ENCODE peak calls at places on chromosomes 7 and 10, in four cellular contexts. G is HepG2, Y is SK-N-SH, O is HCT116. B is an unnamed sample. For H3K4me1, the result is how much of the 10 kb centered on the place peaks cover.

GRCh38 chr10:70656489-70656888 is 15.8 kb upstream of the ADAMTS14 start:
- DNase-seq in Y (no peak), G (no peak), O (no peak), B (peak)

GRCh38 chr7:76512941-76513816 is 2.8 kb downstream of the UPK3B start:
- DNase-seq in O (peak), Y (peak), G (peak), B (no peak)

GRCh38 chr7:32070406-32071360 is at the start of gene PDE1C:
- DNase-seq in G (no peak), Y (peak), O (no peak), B (no peak)

GRCh38 chr7:24756989-24757798 is at the start of gene GSDME:
- DNase-seq in G (peak), O (no peak), Y (peak), B (no peak)

GRCh38 chr10:108544500-108545120 is 1378.7 kb downstream of the XPNPEP1 start:
- DNase-seq in G (peak), Y (peak), O (no peak), B (peak)

GRCh38 chr10:102633848-102634247 is 10.4 kb upstream of the TRIM8 start:
- DNase-seq in O (no peak), Y (no peak), G (no peak), B (no peak)

GRCh38 chr10:78752251-78752650 is 316.5 kb upstream of the ZMIZ1 start:
- DNase-seq in G (no peak), Y (no peak), O (no peak), B (no peak)

GRCh38 chr10:104317195-104318095 is 20.8 kb downstream of the ITPRIP start:
- DNase-seq in G (no peak), Y (no peak), O (no peak), B (no peak)

GRCh38 chr7:129376076-129376777 is 58.0 kb upstream of the STRIP2 start:
- DNase-seq in O (peak), Y (peak), G (peak), B (peak)

GRCh38 chr10:84078771-84079170 is 60.5 kb upstream of the GHITM start:
- DNase-seq in Y (no peak), G (no peak), O (no peak), B (no peak)

GRCh38 chr10:93438796-93439253 is 43.3 kb downstream of the MYOF start:
- DNase-seq in G (no peak), Y (no peak), O (peak), B (no peak)

GRCh38 chr10:35884657-35885071 is 242.6 kb upstream of the FZD8 start:
- DNase-seq in Y (no peak), O (no peak), G (no peak), B (no peak)

GRCh38 chr10:108582888-108583287 is 1340.4 kb downstream of the XPNPEP1 start:
- DNase-seq in Y (no peak), O (no peak), G (no peak), B (no peak)

GRCh38 chr7:19051767-19052375 is 65.6 kb downstream of the TWIST1 start:
- DNase-seq in G (peak), Y (peak), O (peak), B (peak)

GRCh38 chr10:31962826-31963597 is 34.4 kb upstream of the ARHGAP12 start:
- DNase-seq in G (no peak), Y (no peak), O (no peak), B (no peak)

GRCh38 chr7:111853231-111853990 is 291.1 kb upstream of the IMMP2L start:
- DNase-seq in O (no peak), G (no peak), Y (no peak), B (no peak)

GRCh38 chr7:70182516-70182915 is 584.2 kb downstream of the AUTS2 start:
- DNase-seq in O (no peak), G (no peak), Y (no peak), B (no peak)

GRCh38 chr10:5631936-5632335 is 34.5 kb downstream of the ASB13 start:
- DNase-seq in G (no peak), O (no peak), Y (no peak), B (no peak)

GRCh38 chr7:90804370-90804769 is 208.2 kb downstream of the CDK14 start:
- DNase-seq in G (no peak), Y (no peak), O (no peak), B (no peak)

GRCh38 chr7:153657182-153657800 is 394.9 kb upstream of the DPP6 start:
- DNase-seq in G (no peak), Y (no peak), O (no peak), B (no peak)

GRCh38 chr7:158611541-158611940 is 23.9 kb upstream of the PTPRN2 start:
- DNase-seq in G (no peak), Y (no peak), O (no peak), B (no peak)

GRCh38 chr10:106897631-106898161 is 266.8 kb downstream of the SORCS1 start:
- DNase-seq in O (no peak), G (no peak), Y (no peak), B (no peak)

GRCh38 chr7:151426486-151426905 is 13.4 kb downstream of the CRYGN start:
- DNase-seq in Y (no peak), O (peak), G (no peak), B (no peak)

GRCh38 chr10:122142652-122143237 is 128.4 kb upstream of the BTBD16 start:
- DNase-seq in Y (peak), O (no peak), G (no peak), B (no peak)

GRCh38 chr10:73182568-73182967 is 14.6 kb downstream of the FAM149B1 start:
- DNase-seq in Y (no peak), O (no peak), G (no peak), B (no peak)

GRCh38 chr10:42981358-42982236 is 95.3 kb upstream of the RET start:
- DNase-seq in Y (peak), G (no peak), O (no peak), B (no peak)

GRCh38 chr10:87658858-87659555 is 671 bp upstream of the PAPSS2 start:
- DNase-seq in Y (no peak), G (no peak), O (no peak), B (no peak)

GRCh38 chr10:26334932-26335573 is 103.1 kb upstream of the APBB1IP start:
- DNase-seq in O (peak), Y (peak), G (peak), B (peak)

GRCh38 chr10:120387326-120387725 is 69.7 kb upstream of the PLPP4 start:
- DNase-seq in G (no peak), O (no peak), Y (no peak), B (no peak)

GRCh38 chr7:133331861-133332260 is 79.0 kb downstream of the EXOC4 start:
- DNase-seq in Y (no peak), O (no peak), G (no peak), B (no peak)

GRCh38 chr7:151249732-151250072 is 1.2 kb upstream of the SMARCD3 start:
- DNase-seq in Y (peak), O (peak), G (no peak), B (no peak)

DNA sequence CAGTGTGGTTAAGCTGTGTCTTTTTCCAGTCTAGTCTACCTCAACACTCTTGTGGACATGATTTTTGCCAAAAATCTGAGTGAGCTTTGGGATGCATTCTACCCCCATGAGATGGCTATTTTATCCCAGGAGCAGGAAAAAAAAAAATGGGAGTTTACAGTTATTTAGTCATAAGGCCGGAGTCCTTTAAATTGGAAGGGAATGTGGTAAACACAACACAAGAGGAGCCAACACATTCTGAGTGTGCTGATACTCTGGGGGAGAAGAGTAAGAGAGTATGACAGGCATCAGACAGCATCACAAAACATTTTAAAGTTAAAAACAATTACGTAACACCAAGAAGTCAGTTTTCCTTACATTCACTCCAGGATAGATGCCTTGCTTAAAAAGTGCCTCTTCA is 46.1 kb downstream of the C1GALT1 start:
- DNase-seq in G (no peak), Y (no peak), O (no peak), B (no peak)
- TF ChIP-seq SIN3A in G (no peak), Y (no peak), O (no peak), B (no peak)

DNA sequence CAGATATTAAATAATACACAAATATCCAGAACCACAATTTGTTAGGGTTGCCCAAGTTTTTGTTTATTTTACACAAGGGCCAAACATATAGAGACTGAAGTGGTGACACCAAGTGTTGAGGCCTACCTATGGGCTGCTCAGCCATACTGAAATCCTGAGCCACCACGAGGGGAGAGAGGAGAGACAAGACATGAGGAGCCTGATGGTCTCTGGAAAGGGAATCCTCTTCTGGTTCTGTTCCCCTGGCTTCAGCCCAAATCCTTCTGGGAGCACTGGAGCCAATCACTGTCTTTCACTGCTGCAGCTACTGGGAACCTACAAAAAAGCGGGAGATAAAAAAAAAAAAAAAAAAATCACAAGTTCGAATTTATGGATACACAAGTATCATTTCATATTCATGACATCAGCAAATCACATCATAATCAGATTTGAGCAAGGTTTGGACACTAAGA is 1.9 kb downstream of the SKIDA1 start:
- DNase-seq in Y (no peak), O (no peak), G (peak), B (no peak)
- H3K4me1 ChIP-seq in Y (under half), O (under half), G (under half), B (under half)

DNA sequence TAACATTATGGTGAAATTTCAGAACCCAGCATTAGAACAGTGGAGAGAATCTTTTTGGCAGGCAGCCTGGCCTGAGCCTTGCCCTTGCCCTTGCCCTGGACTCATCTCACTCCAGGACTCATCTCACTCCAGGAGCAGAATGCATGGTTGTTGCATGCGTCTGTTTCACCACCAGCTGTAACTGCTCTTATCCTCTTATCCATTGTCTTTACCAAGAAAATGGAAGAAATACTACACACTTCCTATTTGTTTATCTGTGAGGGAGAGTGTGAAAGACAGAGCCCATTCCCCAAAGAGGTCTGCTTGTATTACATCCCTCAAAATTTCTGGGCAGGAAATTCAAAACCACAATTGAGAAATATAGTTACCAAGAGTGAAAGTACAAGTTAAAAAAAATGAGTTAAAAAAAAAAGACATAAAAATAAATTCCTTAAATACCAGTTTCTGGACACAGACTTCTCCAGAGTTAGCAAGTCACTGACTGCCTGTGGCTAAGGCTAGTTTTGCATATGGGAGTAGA is 1067.6 kb downstream of the NRG3 start:
- DNase-seq in G (no peak), O (no peak), Y (no peak), B (no peak)
- TF ChIP-seq SIN3A in G (no peak), O (no peak), Y (no peak), B (no peak)

DNA sequence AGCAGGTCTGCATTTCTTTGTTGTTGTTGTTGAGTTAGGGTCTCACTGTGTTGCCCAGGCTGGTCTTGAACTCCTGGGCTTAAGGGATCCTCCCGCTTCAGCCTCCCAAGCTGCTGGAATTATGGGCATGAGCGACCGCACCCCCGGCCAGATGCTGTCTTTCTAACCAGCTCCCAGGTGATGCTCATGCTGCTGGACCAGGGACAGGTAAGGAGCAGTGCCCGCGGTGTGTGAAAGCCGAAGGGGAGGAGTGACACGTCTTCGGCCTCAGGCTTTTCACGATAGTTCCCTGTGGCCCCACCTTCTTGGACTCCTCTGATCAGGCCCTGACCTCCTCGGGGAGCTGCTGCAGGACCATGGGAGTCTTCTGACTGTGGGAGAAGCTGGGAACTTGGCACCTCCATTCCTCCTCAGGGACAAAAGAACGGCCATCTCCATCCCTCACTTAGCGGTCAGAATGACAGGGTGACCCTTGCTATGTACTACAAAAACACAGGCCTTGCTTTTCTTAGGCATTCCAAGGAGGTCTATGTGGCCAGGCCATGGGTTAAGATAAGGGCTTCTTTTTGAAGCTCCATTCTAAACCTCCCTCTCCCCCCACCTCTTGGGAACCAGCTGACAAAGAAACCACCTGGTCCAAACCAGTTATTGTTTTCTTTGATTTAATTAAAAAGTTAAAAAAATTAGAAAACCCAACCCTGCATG is 5.5 kb downstream of the SFRP5 start:
- DNase-seq in Y (no peak), O (no peak), G (no peak), B (no peak)
- H3K4me1 ChIP-seq in Y (under half), O (under half), G (under half), B (under half)

GRCh38 chr10:99172130-99172738 is 63.4 kb downstream of the HPSE2 start:
- DNase-seq in G (peak), O (peak), Y (peak), B (peak)
- TF ChIP-seq SIN3A in G (no peak), O (no peak), Y (no peak), B (no peak)

DNA sequence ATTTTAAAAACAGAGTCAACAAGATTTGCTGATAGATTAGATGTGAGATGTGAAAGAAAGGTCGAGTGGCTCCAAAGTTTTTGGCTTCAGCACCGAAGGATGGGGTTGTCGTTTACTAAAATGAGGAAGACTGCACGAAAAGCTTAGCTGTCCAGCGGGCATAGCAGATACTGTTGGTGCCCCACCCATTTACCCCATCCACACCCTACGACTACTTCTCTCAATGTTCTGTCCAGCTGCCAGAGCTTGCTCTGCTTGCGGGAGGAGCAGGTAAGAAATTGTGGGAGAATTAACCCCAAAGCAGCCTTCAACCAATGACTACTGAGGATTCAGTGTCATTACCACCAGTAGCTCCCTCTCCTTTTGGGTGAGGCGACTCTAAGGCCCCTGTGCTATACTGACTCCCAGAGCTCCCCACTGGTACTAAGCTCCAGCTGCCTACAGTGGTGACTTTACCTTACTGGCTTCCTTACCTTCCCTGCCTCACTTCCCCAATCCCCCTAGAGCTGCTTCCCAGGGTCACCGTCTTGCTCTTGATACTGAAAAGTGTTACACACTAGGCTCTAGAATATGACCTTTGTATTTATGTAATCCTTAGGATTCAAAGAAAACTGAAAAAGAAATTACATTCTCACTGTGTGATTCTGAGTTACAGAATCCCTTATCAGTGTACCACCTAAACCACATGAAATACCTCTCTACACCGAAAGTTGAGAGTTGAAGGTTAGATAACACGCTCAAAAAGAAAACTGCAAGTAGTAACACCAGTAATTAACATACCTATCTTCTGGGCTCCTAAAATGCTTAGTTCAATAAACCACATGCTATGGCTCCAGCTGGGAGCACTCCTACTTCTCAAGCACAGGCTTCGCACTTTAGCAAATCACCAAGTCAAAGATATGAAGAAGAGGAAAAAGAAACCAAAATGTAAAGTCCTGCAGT is 22.2 kb downstream of the CACUL1 start:
- DNase-seq in O (no peak), Y (no peak), G (no peak), B (no peak)
- H3K4me1 ChIP-seq in O (under half), Y (under half), G (under half), B (under half)

GRCh38 chr7:29639887-29640600 is 76.4 kb downstream of the PRR15 start:
- DNase-seq in O (no peak), G (no peak), Y (no peak), B (no peak)
- TF ChIP-seq SIN3A in O (no peak), G (no peak), Y (no peak), B (no peak)

DNA sequence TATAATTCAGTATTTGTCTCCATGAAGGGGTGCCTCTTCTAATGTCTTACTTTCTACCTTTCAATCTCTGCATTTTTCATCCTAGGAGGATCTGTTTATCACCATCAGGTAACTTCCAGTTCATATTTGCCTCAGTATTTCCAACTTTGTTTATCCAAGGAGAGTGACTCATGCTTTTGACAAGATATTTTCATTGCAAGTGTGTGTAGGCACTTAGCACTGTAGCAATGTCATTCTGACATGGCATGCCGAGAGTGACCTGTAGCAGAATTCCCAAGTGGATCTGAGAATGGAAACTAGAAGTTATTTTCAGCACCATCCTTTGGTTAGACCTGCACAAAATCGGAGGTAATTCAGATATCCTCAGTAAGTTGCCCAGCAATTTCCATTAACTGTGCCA is 129.9 kb downstream of the INHBA start:
- DNase-seq in O (no peak), G (no peak), Y (no peak), B (peak)
- H3K4me1 ChIP-seq in O (under half), G (under half), Y (under half), B (under half)

GRCh38 chr7:142645777-142646176 is 103.5 kb upstream of the PRSS1 start:
- DNase-seq in O (no peak), Y (peak), G (no peak), B (no peak)

GRCh38 chr7:142642316-142642715 is 107.0 kb upstream of the PRSS1 start:
- DNase-seq in G (no peak), O (no peak), Y (no peak), B (no peak)

GRCh38 chr7:142647749-142648148 is 101.5 kb upstream of the PRSS1 start:
- DNase-seq in O (no peak), G (no peak), Y (no peak), B (no peak)

DNA sequence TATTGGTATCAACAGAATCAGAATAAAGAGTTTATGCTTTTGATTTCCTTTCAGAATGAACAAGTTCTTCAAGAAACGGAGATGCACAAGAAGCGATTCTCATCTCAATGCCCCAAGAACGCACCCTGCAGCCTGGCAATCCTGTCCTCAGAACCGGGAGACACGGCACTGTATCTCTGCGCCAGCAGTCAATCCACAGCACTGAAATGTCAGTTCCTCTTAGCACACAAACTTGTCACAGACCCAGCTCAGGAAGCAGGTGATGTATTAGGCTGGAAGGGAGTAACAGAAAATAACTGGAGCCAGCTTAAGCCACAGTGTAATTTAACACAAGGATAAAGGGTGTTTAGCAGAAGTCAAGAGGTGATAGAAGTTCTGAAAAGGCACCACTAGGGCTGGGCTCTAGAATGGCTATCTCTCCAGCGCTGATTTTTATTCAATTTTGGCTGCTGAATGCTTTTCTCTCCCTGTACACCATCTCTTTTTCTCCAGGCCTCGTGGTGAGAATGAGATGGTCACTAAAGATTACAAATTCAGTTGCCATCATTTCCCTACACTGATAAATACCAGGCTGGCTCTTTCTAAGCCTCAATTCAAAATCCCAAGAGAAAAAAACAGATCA is 102.9 kb upstream of the PRSS1 start:
- DNase-seq in O (no peak), Y (peak), G (no peak), B (no peak)
- TF ChIP-seq SIN3A in O (no peak), Y (no peak), G (no peak), B (no peak)

B was measured in Panc1.